ENCODE peak calls at places on chromosomes 3 and 15, in seven cellular contexts. X is endodermal cell, P is transverse colon, R is pancreas, O is colonic mucosa, W is heart right ventricle, U is testis. V is an unnamed sample.

GRCh38 chr3:169218314-169218983 is 445.1 kb downstream of the MECOM start:
- DNase-seq in U (peak; percentile 68), P (peak; percentile 46), W (peak; percentile 59), R (no peak), X (peak; percentile 84), O (peak; percentile 57), V (no peak)

GRCh38 chr15:60009124-60009523 is 5.0 kb downstream of the FOXB1 start:
- DNase-seq in X (no peak), R (no peak), P (no peak), O (no peak), W (no peak), U (no peak), V (no peak)

GRCh38 chr15:33766329-33766728 is 202.0 kb upstream of the CHRM5 start:
- DNase-seq in R (no peak), P (no peak), U (no peak), X (no peak), O (no peak), W (no peak), V (no peak)

GRCh38 chr15:33194704-33195261 is at the start of gene FMN1:
- DNase-seq in P (peak; percentile 93), O (peak; percentile 96), R (peak; percentile 96), U (peak; percentile 97), W (peak; percentile 93), X (peak; percentile 99), V (peak; percentile 92)

GRCh38 chr3:146274833-146275232 is 23.9 kb upstream of the PLSCR4 start:
- DNase-seq in R (no peak), X (no peak), U (no peak), W (no peak), O (no peak), P (no peak), V (no peak)

GRCh38 chr3:190012314-190012782 is 108.3 kb downstream of the P3H2 start:
- DNase-seq in P (no peak), O (no peak), U (no peak), R (no peak), W (no peak), X (peak; percentile 60), V (no peak)

GRCh38 chr15:42373274-42373673 is 14.0 kb downstream of the CAPN3 start:
- DNase-seq in P (no peak), O (no peak), U (peak; percentile 74), X (no peak), W (peak; percentile 75), R (no peak), V (no peak)

GRCh38 chr3:108311797-108312196 is 15.4 kb downstream of the HHLA2 start:
- DNase-seq in U (no peak), X (no peak), P (no peak), W (no peak), O (no peak), R (no peak), V (no peak)

GRCh38 chr15:47870956-47871625 is 153.8 kb downstream of the SEMA6D start:
- DNase-seq in P (no peak), O (no peak), R (no peak), U (no peak), W (no peak), X (no peak), V (no peak)

GRCh38 chr3:12076021-12076420 is 71.8 kb downstream of the SYN2 start:
- DNase-seq in P (no peak), R (no peak), X (no peak), O (no peak), U (no peak), W (no peak), V (no peak)

GRCh38 chr3:172676208-172676920 is 34.5 kb downstream of the NCEH1 start:
- DNase-seq in X (peak; percentile 58), W (peak; percentile 39), O (no peak), U (no peak), P (no peak), R (no peak), V (no peak)

GRCh38 chr15:42494998-42495360 is 455 bp upstream of the SNAP23 start:
- DNase-seq in W (peak; percentile 77), U (peak; percentile 76), R (no peak), P (peak; percentile 57), X (no peak), O (peak; percentile 93), V (no peak)

GRCh38 chr15:60655252-60655651 is 176.3 kb upstream of the ICE2 start:
- DNase-seq in W (no peak), R (no peak), P (no peak), X (peak; percentile 71), U (no peak), O (no peak), V (no peak)

GRCh38 chr15:90565866-90566265 is 36.1 kb downstream of the CRTC3 start:
- DNase-seq in P (no peak), X (no peak), O (no peak), W (no peak), R (no peak), U (no peak), V (no peak)

GRCh38 chr15:35139822-35140221 is 54.7 kb upstream of the NANOGP8 start:
- DNase-seq in U (no peak), O (no peak), W (no peak), P (no peak), X (no peak), R (no peak), V (no peak)

GRCh38 chr3:185822221-185822956 is 2.5 kb downstream of the IGF2BP2 start:
- DNase-seq in W (no peak), X (no peak), P (no peak), R (no peak), U (no peak), O (no peak), V (no peak)

GRCh38 chr15:74317820-74318375 is 49.5 kb downstream of the CYP11A1 start:
- DNase-seq in U (peak; percentile 84), O (peak; percentile 49), P (peak; percentile 43), R (no peak), X (no peak), W (peak; percentile 96), V (no peak)

GRCh38 chr3:187963677-187964385 is 190.1 kb upstream of the LPP start:
- DNase-seq in U (no peak), R (no peak), O (no peak), X (no peak), W (peak; percentile 39), P (no peak), V (no peak)

GRCh38 chr15:75693501-75694240 is 19.0 kb downstream of the CSPG4 start:
- DNase-seq in U (no peak), W (no peak), O (no peak), R (no peak), P (no peak), X (no peak), V (no peak)

GRCh38 chr3:42999212-42999611 is 20.1 kb downstream of the GASK1A start:
- DNase-seq in W (no peak), U (no peak), R (no peak), O (no peak), P (no peak), X (no peak), V (no peak)

GRCh38 chr3:172630316-172630715 is 80.6 kb downstream of the NCEH1 start:
- DNase-seq in X (no peak), P (no peak), O (no peak), W (no peak), R (no peak), U (no peak), V (no peak)

GRCh38 chr3:4360817-4361216 is 57.6 kb downstream of the SETMAR start:
- DNase-seq in U (no peak), R (no peak), P (no peak), W (no peak), X (no peak), O (no peak), V (no peak)

GRCh38 chr15:39582977-39583585 is 2.2 kb downstream of the THBS1 start:
- DNase-seq in O (no peak), U (no peak), P (no peak), W (no peak), R (no peak), X (no peak), V (no peak)

GRCh38 chr15:39583586-39584265 is 2.8 kb downstream of the THBS1 start:
- DNase-seq in W (no peak), P (peak; percentile 75), X (peak; percentile 81), R (no peak), O (peak; percentile 85), U (peak; percentile 43), V (no peak)

GRCh38 chr15:39580630-39581500 is at the start of gene THBS1:
- DNase-seq in P (peak; percentile 92), R (peak; percentile 91), X (peak; percentile 98), W (peak; percentile 87), O (peak; percentile 91), U (peak; percentile 67), V (peak; percentile 24)

GRCh38 chr15:39581501-39582285 is 814 bp downstream of the THBS1 start:
- DNase-seq in O (peak; percentile 87), X (peak; percentile 87), W (peak; percentile 44), R (peak; percentile 78), P (peak; percentile 82), U (peak; percentile 67), V (no peak)

GRCh38 chr15:39582286-39582976 is 1.6 kb downstream of the THBS1 start:
- DNase-seq in X (peak; percentile 50), P (peak; percentile 57), W (no peak), O (peak; percentile 61), R (peak; percentile 62), U (no peak), V (no peak)
- H3K4me3 ChIP-seq in X (peak overlapping the region; percentile 84), P (peak overlapping the region; percentile 57), W (peak overlapping the region; percentile 62), O (peak overlapping the region; percentile 62), R (peak overlapping the region; percentile 66), U (no peak overlapping the region), V (no peak overlapping the region)

GRCh38 chr3:148075829-148076716 is 621.6 kb upstream of the AGTR1 start:
- DNase-seq in W (no peak), R (no peak), O (peak; percentile 16), P (no peak), U (peak; percentile 17), X (peak; percentile 57), V (no peak)
- TF ChIP-seq CTCF in W (peak; percentile 58), R (no peak), O (peak; percentile 45), P (peak; percentile 47), U (no peak), X (peak; percentile 82), V (peak; percentile 63)

DNA sequence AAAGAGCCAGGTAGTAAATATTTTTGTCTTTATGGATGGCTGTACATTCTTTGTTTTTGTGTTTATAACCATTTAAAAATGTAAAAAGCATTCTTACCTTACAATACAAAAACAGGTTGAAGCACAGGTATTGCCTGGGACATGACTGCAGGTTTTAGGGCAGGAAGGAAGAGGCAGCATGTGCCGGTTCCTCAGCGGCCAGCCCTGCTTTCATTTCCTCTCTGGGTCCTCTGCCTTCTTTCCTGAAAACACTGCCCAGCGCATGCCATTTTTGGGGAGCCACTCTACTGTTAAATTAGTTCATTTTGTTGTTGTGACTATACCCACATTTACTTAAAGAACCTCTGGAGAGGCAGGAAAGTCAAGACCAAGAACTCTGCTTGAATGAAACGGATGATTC is 52.5 kb downstream of the SACM1L start:
- DNase-seq in W (no peak), P (no peak), O (no peak), X (no peak), U (no peak), R (no peak), V (no peak)
- H3K36me3 ChIP-seq in W (peaks cover 100% of the 10 kb centered on the region), P (no peaks in the 10 kb centered on the region), O (peaks cover 19% of the 10 kb centered on the region), X (peaks cover 98% of the 10 kb centered on the region), U (no peaks in the 10 kb centered on the region), R (peaks cover 22% of the 10 kb centered on the region), V (peaks cover 17% of the 10 kb centered on the region)

DNA sequence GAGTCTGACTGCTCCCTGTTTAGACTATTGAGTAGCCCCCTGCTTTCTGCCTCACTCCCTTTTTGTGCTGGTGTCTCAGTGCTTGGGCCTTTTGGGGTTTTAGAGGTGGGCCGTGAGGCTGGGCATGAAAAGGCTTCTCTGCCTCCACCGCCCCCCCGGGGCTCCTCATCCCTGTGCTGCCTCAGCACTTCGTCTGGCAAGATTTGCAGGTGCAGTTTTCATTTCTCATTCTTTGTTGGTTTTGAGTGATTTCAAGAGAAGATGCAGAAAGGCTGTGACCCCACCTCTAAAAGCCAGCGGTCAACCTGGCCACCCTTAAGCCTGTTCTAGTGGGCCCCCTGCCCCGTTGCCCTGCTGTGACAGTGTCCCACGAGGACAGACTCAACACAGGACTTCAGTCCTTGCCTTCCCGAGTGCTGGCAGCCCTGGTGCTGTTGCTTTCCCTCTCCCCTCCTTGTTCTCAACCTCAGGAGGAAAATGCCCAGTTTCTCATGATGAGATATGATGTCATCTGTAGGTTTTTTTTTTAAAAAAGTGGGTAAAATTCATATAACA is 38.0 kb downstream of the APBA2 start:
- DNase-seq in W (no peak), R (no peak), X (peak; percentile 19), P (no peak), O (no peak), U (no peak), V (no peak)
- H3K4me3 ChIP-seq in W (no peak overlapping the region), R (no peak overlapping the region), X (no peak overlapping the region), P (no peak overlapping the region), O (no peak overlapping the region), U (no peak overlapping the region), V (no peak overlapping the region)

V was measured in GM06990.